ENCODE peak calls at places on chromosome 19, in six cellular contexts. One of them, this sample, is unnamed.

GRCh38 chr19:15616183-15616582 is 1.2 kb downstream of the CYP4F8 start:
- DNase-seq in GM23338: no peak
- DNase-seq in suprapubic skin: no peak
- DNase-seq in stomach: no peak
- DNase-seq in K562: no peak
- DNase-seq in transverse colon: no peak
- DNase-seq in this sample: no peak

GRCh38 chr19:7908078-7908699 is 4.5 kb downstream of the MAP2K7 start:
- DNase-seq in GM23338: peak
- DNase-seq in suprapubic skin: no peak
- DNase-seq in stomach: no peak
- DNase-seq in K562: no peak
- DNase-seq in transverse colon: no peak
- DNase-seq in this sample: no peak

GRCh38 chr19:46210634-46211033 is 18.9 kb upstream of the IGFL1 start:
- DNase-seq in GM23338: no peak
- DNase-seq in suprapubic skin: no peak
- DNase-seq in stomach: no peak
- DNase-seq in K562: no peak
- DNase-seq in transverse colon: no peak
- DNase-seq in this sample: no peak

GRCh38 chr19:17889609-17890214 is 18.0 kb downstream of the SLC5A5 start:
- DNase-seq in GM23338: peak
- DNase-seq in suprapubic skin: no peak
- DNase-seq in stomach: no peak
- DNase-seq in K562: peak
- DNase-seq in transverse colon: no peak
- DNase-seq in this sample: no peak

GRCh38 chr19:45171211-45171623 is 6.8 kb downstream of the TRAPPC6A start:
- DNase-seq in GM23338: no peak
- DNase-seq in suprapubic skin: no peak
- DNase-seq in stomach: no peak
- DNase-seq in K562: no peak
- DNase-seq in transverse colon: no peak
- DNase-seq in this sample: no peak

GRCh38 chr19:8571006-8571411 is 6.2 kb downstream of the MYO1F start:
- DNase-seq in GM23338: no peak
- DNase-seq in suprapubic skin: no peak
- DNase-seq in stomach: peak
- DNase-seq in K562: no peak
- DNase-seq in transverse colon: peak
- DNase-seq in this sample: no peak

GRCh38 chr19:45507864-45508680 is 793 bp downstream of the VASP start:
- DNase-seq in GM23338: peak
- DNase-seq in suprapubic skin: no peak
- DNase-seq in stomach: peak
- DNase-seq in K562: peak
- DNase-seq in transverse colon: peak
- DNase-seq in this sample: peak

GRCh38 chr19:18063463-18063862 is 23.3 kb downstream of the IL12RB1 start:
- DNase-seq in GM23338: peak
- DNase-seq in suprapubic skin: no peak
- DNase-seq in stomach: no peak
- DNase-seq in K562: peak
- DNase-seq in transverse colon: no peak
- DNase-seq in this sample: no peak

GRCh38 chr19:1446713-1447564 is 3.0 kb upstream of the APC2 start:
- DNase-seq in GM23338: peak
- DNase-seq in suprapubic skin: no peak
- DNase-seq in stomach: no peak
- DNase-seq in K562: no peak
- DNase-seq in transverse colon: no peak
- DNase-seq in this sample: no peak

GRCh38 chr19:38970664-38971532 is 4.6 kb downstream of the FBXO17 start:
- DNase-seq in GM23338: no peak
- DNase-seq in suprapubic skin: no peak
- DNase-seq in stomach: no peak
- DNase-seq in K562: no peak
- DNase-seq in transverse colon: no peak
- DNase-seq in this sample: no peak

GRCh38 chr19:36668646-36669045 is 2.0 kb upstream of the ZNF461 start:
- DNase-seq in GM23338: no peak
- DNase-seq in suprapubic skin: no peak
- DNase-seq in stomach: no peak
- DNase-seq in K562: no peak
- DNase-seq in transverse colon: no peak
- DNase-seq in this sample: no peak

GRCh38 chr19:45508931-45509691 is 1.8 kb downstream of the VASP start:
- DNase-seq in GM23338: peak
- DNase-seq in suprapubic skin: no peak
- DNase-seq in stomach: peak
- DNase-seq in K562: peak
- DNase-seq in transverse colon: peak
- DNase-seq in this sample: peak

GRCh38 chr19:3362217-3362907 is 4.0 kb upstream of the NFIC start:
- DNase-seq in GM23338: no peak
- DNase-seq in suprapubic skin: no peak
- DNase-seq in stomach: no peak
- DNase-seq in K562: no peak
- DNase-seq in transverse colon: no peak
- DNase-seq in this sample: no peak
- TF ChIP-seq POLR2AphosphoS5 in GM23338: no peak
- TF ChIP-seq POLR2AphosphoS5 in suprapubic skin: no peak
- TF ChIP-seq POLR2AphosphoS5 in stomach: no peak
- TF ChIP-seq POLR2AphosphoS5 in K562: no peak
- TF ChIP-seq POLR2AphosphoS5 in transverse colon: no peak
- TF ChIP-seq POLR2AphosphoS5 in this sample: no peak

GRCh38 chr19:48806818-48807589 is 3.8 kb downstream of the BCAT2 start:
- DNase-seq in GM23338: peak
- DNase-seq in suprapubic skin: no peak
- DNase-seq in stomach: no peak
- DNase-seq in K562: peak
- DNase-seq in transverse colon: peak
- DNase-seq in this sample: no peak

GRCh38 chr19:48804496-48804895 is 6.3 kb downstream of the BCAT2 start:
- DNase-seq in GM23338: no peak
- DNase-seq in suprapubic skin: no peak
- DNase-seq in stomach: no peak
- DNase-seq in K562: no peak
- DNase-seq in transverse colon: no peak
- DNase-seq in this sample: no peak

GRCh38 chr19:48805452-48805851 is 5.4 kb downstream of the BCAT2 start:
- DNase-seq in GM23338: no peak
- DNase-seq in suprapubic skin: no peak
- DNase-seq in stomach: no peak
- DNase-seq in K562: peak
- DNase-seq in transverse colon: no peak
- DNase-seq in this sample: no peak

GRCh38 chr19:48807590-48808308 is 3.1 kb downstream of the BCAT2 start:
- DNase-seq in GM23338: peak
- DNase-seq in suprapubic skin: no peak
- DNase-seq in stomach: no peak
- DNase-seq in K562: peak
- DNase-seq in transverse colon: peak
- DNase-seq in this sample: no peak

GRCh38 chr19:48806518-48806817 is 4.4 kb downstream of the BCAT2 start:
- DNase-seq in GM23338: peak
- DNase-seq in suprapubic skin: no peak
- DNase-seq in stomach: peak
- DNase-seq in K562: peak
- DNase-seq in transverse colon: no peak
- DNase-seq in this sample: no peak
- TF ChIP-seq POLR2AphosphoS5 in GM23338: no peak
- TF ChIP-seq POLR2AphosphoS5 in suprapubic skin: no peak
- TF ChIP-seq POLR2AphosphoS5 in stomach: no peak
- TF ChIP-seq POLR2AphosphoS5 in K562: no peak
- TF ChIP-seq POLR2AphosphoS5 in transverse colon: no peak
- TF ChIP-seq POLR2AphosphoS5 in this sample: no peak

DNA sequence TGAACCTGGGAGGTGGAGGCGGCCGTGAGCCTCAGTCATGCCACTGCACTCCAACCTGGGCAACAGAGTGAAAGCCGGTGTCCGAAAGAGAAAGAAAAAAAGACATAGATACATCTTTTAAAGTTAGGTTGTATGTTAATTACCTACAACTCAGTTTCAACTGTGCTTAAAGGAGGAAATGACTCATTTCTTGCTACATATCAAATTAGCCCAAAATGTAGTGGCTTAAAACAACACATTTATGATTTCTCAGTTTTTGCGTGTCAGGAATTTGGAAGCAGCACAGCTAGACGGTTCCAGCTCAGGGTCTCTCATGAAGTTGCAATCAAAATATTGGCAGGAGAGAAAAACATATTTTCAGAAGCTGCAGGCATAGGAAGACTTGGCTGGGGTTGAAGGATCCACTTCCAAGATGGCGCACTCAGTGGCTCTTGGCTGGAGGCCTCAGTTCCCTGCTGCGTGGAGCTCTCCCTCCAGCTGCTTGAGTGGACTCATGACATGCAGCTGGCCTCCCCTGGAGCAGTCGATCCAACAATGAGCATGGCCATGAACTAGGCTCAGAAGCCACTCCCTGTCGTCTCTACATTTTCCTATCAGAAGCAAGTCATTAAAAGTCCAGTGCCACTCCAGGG is 7.1 kb downstream of the LDLR start:
- DNase-seq in GM23338: no peak
- DNase-seq in suprapubic skin: no peak
- DNase-seq in stomach: no peak
- DNase-seq in K562: no peak
- DNase-seq in transverse colon: peak
- DNase-seq in this sample: peak
- TF ChIP-seq POLR2AphosphoS5 in GM23338: no peak
- TF ChIP-seq POLR2AphosphoS5 in suprapubic skin: no peak
- TF ChIP-seq POLR2AphosphoS5 in stomach: peak
- TF ChIP-seq POLR2AphosphoS5 in K562: peak
- TF ChIP-seq POLR2AphosphoS5 in transverse colon: no peak
- TF ChIP-seq POLR2AphosphoS5 in this sample: peak

GRCh38 chr19:19338082-19338481 is 17.5 kb downstream of the MAU2 start:
- DNase-seq in GM23338: no peak
- DNase-seq in suprapubic skin: no peak
- DNase-seq in stomach: no peak
- DNase-seq in K562: no peak
- DNase-seq in transverse colon: no peak
- DNase-seq in this sample: no peak

GRCh38 chr19:19336597-19336996 is 16.0 kb downstream of the MAU2 start:
- DNase-seq in GM23338: no peak
- DNase-seq in suprapubic skin: no peak
- DNase-seq in stomach: no peak
- DNase-seq in K562: no peak
- DNase-seq in transverse colon: no peak
- DNase-seq in this sample: no peak

GRCh38 chr19:19334989-19335344 is 14.3 kb downstream of the MAU2 start:
- DNase-seq in GM23338: no peak
- DNase-seq in suprapubic skin: no peak
- DNase-seq in stomach: no peak
- DNase-seq in K562: no peak
- DNase-seq in transverse colon: no peak
- DNase-seq in this sample: peak

GRCh38 chr19:19335408-19336158 is 15.0 kb downstream of the MAU2 start:
- DNase-seq in GM23338: no peak
- DNase-seq in suprapubic skin: no peak
- DNase-seq in stomach: no peak
- DNase-seq in K562: no peak
- DNase-seq in transverse colon: no peak
- DNase-seq in this sample: no peak

GRCh38 chr19:19337120-19337519 is 16.5 kb downstream of the MAU2 start:
- DNase-seq in GM23338: peak
- DNase-seq in suprapubic skin: no peak
- DNase-seq in stomach: no peak
- DNase-seq in K562: no peak
- DNase-seq in transverse colon: no peak
- DNase-seq in this sample: no peak
- TF ChIP-seq POLR2AphosphoS5 in GM23338: no peak
- TF ChIP-seq POLR2AphosphoS5 in suprapubic skin: no peak
- TF ChIP-seq POLR2AphosphoS5 in stomach: no peak
- TF ChIP-seq POLR2AphosphoS5 in K562: no peak
- TF ChIP-seq POLR2AphosphoS5 in transverse colon: no peak
- TF ChIP-seq POLR2AphosphoS5 in this sample: no peak

GRCh38 chr19:13187419-13187818 is 37.2 kb downstream of the IER2 start:
- DNase-seq in GM23338: no peak
- DNase-seq in suprapubic skin: no peak
- DNase-seq in stomach: no peak
- DNase-seq in K562: no peak
- DNase-seq in transverse colon: no peak
- DNase-seq in this sample: no peak

GRCh38 chr19:13176345-13176744 is 26.1 kb downstream of the IER2 start:
- DNase-seq in GM23338: no peak
- DNase-seq in suprapubic skin: no peak
- DNase-seq in stomach: no peak
- DNase-seq in K562: no peak
- DNase-seq in transverse colon: no peak
- DNase-seq in this sample: no peak

GRCh38 chr19:13181747-13182388 is 31.7 kb downstream of the IER2 start:
- DNase-seq in GM23338: no peak
- DNase-seq in suprapubic skin: no peak
- DNase-seq in stomach: peak
- DNase-seq in K562: peak
- DNase-seq in transverse colon: peak
- DNase-seq in this sample: peak
- TF ChIP-seq POLR2AphosphoS5 in GM23338: no peak
- TF ChIP-seq POLR2AphosphoS5 in suprapubic skin: no peak
- TF ChIP-seq POLR2AphosphoS5 in stomach: peak
- TF ChIP-seq POLR2AphosphoS5 in K562: no peak
- TF ChIP-seq POLR2AphosphoS5 in transverse colon: no peak
- TF ChIP-seq POLR2AphosphoS5 in this sample: peak

DNA sequence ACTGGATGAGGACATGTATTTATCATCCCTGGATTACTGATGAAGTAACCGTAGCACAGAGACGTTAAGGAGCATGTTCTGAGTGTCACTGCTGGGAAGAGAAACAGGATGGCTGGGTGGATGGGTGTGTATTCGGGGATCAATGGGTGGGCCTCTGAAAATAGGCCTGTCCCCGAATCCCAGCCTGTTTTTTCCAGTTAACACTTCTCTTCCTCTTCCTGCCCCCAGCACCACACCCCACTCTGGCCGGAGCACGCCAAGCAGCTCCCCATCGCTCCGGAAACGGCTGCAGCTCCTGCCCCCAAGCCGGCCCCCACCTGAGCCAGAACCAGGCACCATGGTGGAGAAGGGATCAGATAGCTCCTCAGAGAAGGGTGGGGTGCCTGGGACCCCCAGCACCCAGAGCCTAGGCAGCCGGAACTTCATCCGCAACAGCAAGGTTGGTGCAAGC is 8.8 kb downstream of the GRAMD1A start:
- DNase-seq in GM23338: no peak
- DNase-seq in suprapubic skin: no peak
- DNase-seq in stomach: no peak
- DNase-seq in K562: no peak
- DNase-seq in transverse colon: no peak
- DNase-seq in this sample: peak
- TF ChIP-seq POLR2AphosphoS5 in GM23338: no peak
- TF ChIP-seq POLR2AphosphoS5 in suprapubic skin: no peak
- TF ChIP-seq POLR2AphosphoS5 in stomach: no peak
- TF ChIP-seq POLR2AphosphoS5 in K562: no peak
- TF ChIP-seq POLR2AphosphoS5 in transverse colon: no peak
- TF ChIP-seq POLR2AphosphoS5 in this sample: peak

GRCh38 chr19:42254083-42254849 is 662 bp downstream of the ERF start:
- DNase-seq in GM23338: peak
- DNase-seq in suprapubic skin: no peak
- DNase-seq in stomach: peak
- DNase-seq in K562: peak
- DNase-seq in transverse colon: peak
- DNase-seq in this sample: peak
- TF ChIP-seq POLR2AphosphoS5 in GM23338: no peak
- TF ChIP-seq POLR2AphosphoS5 in suprapubic skin: no peak
- TF ChIP-seq POLR2AphosphoS5 in stomach: no peak
- TF ChIP-seq POLR2AphosphoS5 in K562: peak
- TF ChIP-seq POLR2AphosphoS5 in transverse colon: peak
- TF ChIP-seq POLR2AphosphoS5 in this sample: peak

GRCh38 chr19:49363265-49364082 is at the start of gene DKKL1:
- DNase-seq in GM23338: peak
- DNase-seq in suprapubic skin: peak
- DNase-seq in stomach: peak
- DNase-seq in K562: peak
- DNase-seq in transverse colon: peak
- DNase-seq in this sample: peak
- TF ChIP-seq POLR2AphosphoS5 in GM23338: peak
- TF ChIP-seq POLR2AphosphoS5 in suprapubic skin: no peak
- TF ChIP-seq POLR2AphosphoS5 in stomach: peak
- TF ChIP-seq POLR2AphosphoS5 in K562: peak
- TF ChIP-seq POLR2AphosphoS5 in transverse colon: peak
- TF ChIP-seq POLR2AphosphoS5 in this sample: peak

This sample was measured in sigmoid colon.